ENCODE peak calls at places on chromosomes 2 and 18, in five cellular contexts. B is HCT116, V is IMR-90, Z is mesenchymal stem cell, K is neuronal stem cell. D is an unnamed sample. For H3K27me3, the result is how much of the 10 kb centered on the place peaks cover.

GRCh38 chr2:52704251-52704650 is 1063.4 kb upstream of the CHAC2 start:
- DNase-seq in B (no peak), K (no peak), Z (no peak), V (no peak), D (no peak)

GRCh38 chr2:139230881-139231280 is 450.7 kb upstream of the NXPH2 start:
- DNase-seq in Z (no peak), V (no peak), K (no peak), B (no peak), D (no peak)

GRCh38 chr2:96819101-96819875 is 3.2 kb downstream of the CNNM3 start:
- DNase-seq in V (no peak), K (no peak), Z (no peak), B (no peak), D (no peak)

GRCh38 chr2:69685321-69686048 is 41.9 kb upstream of the AAK1 start:
- DNase-seq in B (no peak), V (peak), K (no peak), Z (no peak), D (no peak)

GRCh38 chr2:207930747-207931146 is 94.6 kb downstream of the PLEKHM3 start:
- DNase-seq in V (no peak), B (peak), K (no peak), Z (no peak), D (no peak)

GRCh38 chr2:210517169-210517693 is 39.2 kb upstream of the CPS1 start:
- DNase-seq in Z (no peak), B (no peak), K (no peak), V (no peak), D (no peak)

GRCh38 chr18:76519156-76519549 is 24.1 kb upstream of the ZNF516 start:
- DNase-seq in K (no peak), Z (peak), B (no peak), V (no peak), D (no peak)

GRCh38 chr2:127068351-127068741 is 38.6 kb downstream of the BIN1 start:
- DNase-seq in V (no peak), Z (no peak), K (no peak), B (no peak), D (no peak)

GRCh38 chr2:235105821-235106359 is 154.1 kb downstream of the SH3BP4 start:
- DNase-seq in K (no peak), Z (peak), V (no peak), B (no peak), D (no peak)

GRCh38 chr2:209763106-209763505 is 8.5 kb upstream of the UNC80 start:
- DNase-seq in B (no peak), V (no peak), K (no peak), Z (no peak), D (no peak)

GRCh38 chr18:23825978-23826405 is 136.7 kb downstream of the LAMA3 start:
- DNase-seq in Z (peak), B (no peak), K (no peak), V (peak), D (peak)

DNA sequence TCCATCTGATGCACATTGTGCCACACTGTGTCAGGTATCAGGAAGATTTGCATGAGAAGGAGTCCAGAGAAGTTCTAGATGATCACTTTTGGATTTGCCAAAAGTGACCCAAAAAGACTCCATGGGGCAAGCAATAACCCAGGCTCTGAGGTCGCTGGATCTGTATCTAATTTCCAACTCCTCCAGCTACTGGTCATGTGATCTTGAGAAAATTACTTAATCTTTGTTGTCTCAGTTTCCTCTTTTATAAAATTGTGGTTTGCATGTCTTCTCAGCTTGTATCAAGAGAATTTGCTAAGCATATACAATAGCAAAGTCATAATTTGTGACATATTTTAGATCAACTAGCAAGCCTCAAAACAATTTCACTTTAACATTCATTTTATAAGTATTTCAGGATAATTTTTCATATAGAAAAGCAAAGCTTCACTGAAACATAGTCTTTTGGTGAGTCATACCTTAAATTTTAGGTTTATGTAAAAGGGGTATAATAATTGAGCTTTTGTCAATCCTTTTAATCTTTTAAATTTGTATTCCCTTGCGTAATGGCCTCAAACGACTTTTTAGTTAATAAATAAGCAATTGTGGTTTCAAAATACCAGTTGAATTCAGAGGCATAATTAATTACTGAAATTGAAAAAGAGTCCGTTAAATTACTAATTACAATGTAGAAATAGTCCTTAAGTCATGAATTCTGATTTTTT is 61.2 kb upstream of the ITGA4 start:
- DNase-seq in K (no peak), B (no peak), V (no peak), Z (no peak), D (peak)
- H3K9ac ChIP-seq in K (no peak), B (no peak), V (no peak), Z (no peak), D (no peak)

DNA sequence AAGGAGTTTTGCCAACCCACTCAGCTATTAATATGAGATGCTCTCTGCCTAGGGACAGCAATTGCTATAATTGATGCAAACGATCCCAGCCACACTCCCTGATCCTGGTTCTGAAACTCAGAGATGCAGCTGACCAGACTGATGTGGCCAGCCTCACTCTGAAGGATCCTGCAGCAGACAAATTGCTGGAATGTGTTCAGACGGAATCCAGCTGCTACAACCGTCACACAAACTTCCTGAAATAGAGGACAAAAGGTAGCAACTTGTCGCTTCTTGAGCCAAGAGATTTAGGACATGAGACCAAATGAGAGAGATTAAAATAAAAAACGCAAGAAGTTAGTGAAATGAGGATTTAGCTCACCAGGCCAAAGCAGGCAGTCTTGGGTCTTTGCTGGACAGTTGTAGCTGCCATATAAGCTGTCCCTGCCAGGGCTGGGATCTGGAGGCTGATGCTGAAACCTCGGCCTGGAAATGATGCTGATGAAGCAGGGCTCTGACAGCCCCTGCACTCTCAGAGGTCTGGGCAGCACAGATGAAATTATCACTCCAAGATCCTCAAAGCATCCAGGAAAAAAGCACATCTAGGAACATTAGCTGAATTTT is 8.3 kb upstream of the YWHAQ start:
- DNase-seq in V (no peak), K (no peak), B (no peak), Z (peak), D (peak)
- H3K27me3 ChIP-seq in V (under half), K (under half), B (under half), Z (under half), D (under half)

GRCh38 chr18:58334061-58334460 is 290.0 kb downstream of the NEDD4L start:
- DNase-seq in Z (no peak), V (no peak), B (no peak), K (no peak), D (no peak)

GRCh38 chr18:58337285-58337684 is 291.6 kb downstream of the ALPK2 start:
- DNase-seq in V (no peak), Z (no peak), K (no peak), B (no peak), D (no peak)

GRCh38 chr18:58336605-58337004 is 292.3 kb downstream of the ALPK2 start:
- DNase-seq in V (peak), Z (peak), B (no peak), K (no peak), D (no peak)

GRCh38 chr18:58335223-58335622 is 291.2 kb downstream of the NEDD4L start:
- DNase-seq in Z (no peak), B (no peak), K (peak), V (no peak), D (no peak)

DNA sequence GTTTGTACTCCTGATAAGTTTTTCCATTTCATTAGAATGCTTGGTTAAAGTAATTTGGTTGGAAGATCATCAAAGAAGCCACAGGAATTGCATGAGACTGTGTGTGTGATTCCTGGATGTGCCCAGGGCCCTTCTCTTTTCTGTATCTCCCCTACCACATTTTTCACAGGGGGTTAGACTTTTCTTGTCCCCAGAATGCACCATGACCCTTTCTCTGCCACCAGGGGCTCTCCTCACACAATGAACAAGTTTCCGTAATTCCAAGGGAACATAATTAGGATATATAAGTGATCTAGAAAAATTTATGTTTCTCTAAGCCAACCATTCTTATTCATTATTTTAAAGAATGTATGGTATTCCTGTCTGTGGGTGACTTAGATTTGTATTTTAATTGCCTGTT is 291.8 kb downstream of the NEDD4L start:
- DNase-seq in K (no peak), Z (no peak), V (no peak), B (no peak), D (peak)
- H3K4me3 ChIP-seq in K (no peak), Z (no peak), V (no peak), B (no peak), D (no peak)

DNA sequence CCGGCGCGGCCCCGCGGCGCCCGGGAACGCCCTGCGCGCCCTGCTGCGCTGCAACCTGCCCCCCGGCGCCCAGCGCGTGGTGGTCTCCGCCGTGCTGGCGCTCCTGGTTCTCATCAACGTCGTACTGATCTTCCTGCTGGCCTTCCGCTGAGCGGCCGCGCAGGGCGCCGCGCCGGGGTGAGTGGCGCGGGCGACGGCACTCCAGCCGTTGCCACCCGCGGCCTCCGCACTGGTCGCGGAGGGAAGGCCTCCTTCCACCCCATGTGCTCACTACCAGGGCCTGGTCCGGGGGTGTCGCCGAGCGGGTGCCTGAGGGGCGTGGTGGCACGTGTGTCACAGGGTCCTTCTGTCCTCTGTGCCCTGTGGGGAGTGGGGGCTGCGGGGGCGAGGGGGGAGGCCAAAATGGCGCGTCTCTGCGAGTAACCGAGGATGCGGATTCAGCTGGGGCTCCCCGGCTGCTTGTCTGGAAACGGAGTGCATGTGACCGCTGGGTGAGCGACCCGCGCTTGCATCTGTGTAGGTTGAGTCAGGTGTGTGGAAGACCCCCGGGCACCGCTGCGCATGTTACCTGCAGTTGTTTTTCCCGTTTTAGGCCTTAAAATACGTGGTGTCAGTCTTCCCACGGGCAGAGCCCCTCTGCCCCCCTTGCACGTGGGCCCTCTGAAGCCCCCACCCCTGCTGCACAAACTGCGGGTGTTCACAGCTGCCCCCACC is 58.0 kb downstream of the FAM168B start:
- DNase-seq in Z (no peak), V (no peak), B (no peak), K (no peak), D (peak)
- H3K9ac ChIP-seq in Z (peak), V (peak), B (no peak), K (peak), D (peak)

GRCh38 chr2:218867900-218868299 is 8.3 kb downstream of the WNT6 start:
- DNase-seq in Z (no peak), B (no peak), V (no peak), K (no peak), D (no peak)

GRCh38 chr2:218865999-218866398 is 6.4 kb downstream of the WNT6 start:
- DNase-seq in B (no peak), V (no peak), K (no peak), Z (no peak), D (no peak)

GRCh38 chr2:218871345-218872302 is 9.0 kb upstream of the WNT10A start:
- DNase-seq in B (no peak), V (no peak), K (no peak), Z (no peak), D (no peak)

GRCh38 chr2:218870984-218871344 is 9.7 kb upstream of the WNT10A start:
- DNase-seq in V (no peak), K (no peak), Z (no peak), B (no peak), D (no peak)

GRCh38 chr2:218869064-218869463 is 9.5 kb downstream of the WNT6 start:
- DNase-seq in K (no peak), B (no peak), V (no peak), Z (no peak), D (no peak)
- H3K27me3 ChIP-seq in K (half or more), B (under half), V (half or more), Z (half or more), D (half or more)

DNA sequence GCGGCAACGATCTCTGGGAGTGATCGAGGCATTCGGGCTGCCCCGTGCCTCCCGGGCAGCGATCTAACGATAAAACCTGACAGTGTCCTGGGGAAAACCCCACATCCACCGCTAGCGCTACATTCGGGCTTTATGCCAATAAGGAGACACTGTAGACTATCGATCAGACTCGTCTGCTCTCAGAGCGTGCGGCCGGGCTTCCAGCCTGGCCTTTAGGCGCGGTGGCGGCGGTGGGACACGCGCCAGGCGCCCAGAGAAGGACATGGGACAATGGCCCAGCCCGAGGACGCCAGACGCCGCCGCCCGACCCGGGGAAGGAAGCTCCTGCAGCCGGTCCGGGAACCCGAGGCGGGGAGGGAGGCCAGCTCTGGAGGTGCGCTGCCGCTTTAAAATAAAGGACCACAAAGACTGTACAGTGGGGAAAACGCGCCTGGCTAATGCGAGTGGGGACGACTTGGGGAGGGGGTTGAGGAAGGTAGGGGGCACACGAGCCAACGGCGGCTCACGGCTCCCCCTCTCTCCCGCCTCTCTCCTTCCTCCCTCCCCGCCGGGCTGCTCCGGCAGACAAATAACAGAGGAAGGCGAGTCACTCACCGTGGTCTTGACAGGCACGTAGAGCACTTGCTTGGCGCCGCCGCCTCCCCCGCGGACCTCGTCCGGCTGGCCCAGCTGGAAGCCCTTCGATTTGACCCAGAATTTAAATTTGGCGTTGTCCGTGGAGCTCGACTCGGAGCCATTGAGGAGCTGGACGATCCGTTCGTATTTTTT is 2.1 kb downstream of the NOL4 start:
- DNase-seq in B (no peak), V (no peak), Z (peak), K (no peak), D (peak)
- H3K4me3 ChIP-seq in B (no peak), V (no peak), Z (peak), K (peak), D (peak)

DNA sequence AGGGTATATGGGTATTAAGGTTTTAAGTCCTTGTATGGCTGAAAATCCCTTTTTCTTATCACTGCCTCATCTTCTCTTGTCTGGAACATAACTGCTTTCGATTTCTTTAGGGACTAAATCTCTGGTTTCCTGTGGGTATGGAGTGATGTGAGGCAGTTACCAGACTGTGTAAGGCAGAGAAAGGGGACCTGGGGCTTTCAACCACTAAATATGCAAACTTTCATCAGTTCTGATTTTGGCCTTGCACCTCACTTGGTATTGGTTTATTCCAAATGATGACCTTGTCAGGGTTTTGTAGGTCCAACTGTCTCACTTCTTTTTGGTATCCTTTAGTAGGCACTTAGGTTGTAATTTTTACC is 9.3 kb downstream of the MAP4K4 start:
- DNase-seq in K (no peak), Z (peak), V (no peak), B (no peak), D (no peak)
- H3K9ac ChIP-seq in K (no peak), Z (peak), V (no peak), B (no peak), D (no peak)

D was measured in adipocyte.